ENCODE peak calls at places on chromosomes 7 and 10, in ten cellular contexts. B is H9; W is RWPE1; R is Karpas-422; V is RKO; J is stimulated activated CD4-positive, alpha-beta T cell treated with anti-CD3 and anti-CD28 coated beads, Interleukin-15, amount 100 ng/mL, for 24 hours; Y is A172; E is ACHN; L is activated gamma-delta T cell treated with anti-CD3 and anti-CD28 coated beads, Interleukin-2, amount 50 U/mL, for 16 hours; N is right atrium auricular region. Z is an unnamed sample.

GRCh38 chr7:132654150-132654549 is 77.9 kb upstream of the PLXNA4 start:
- DNase-seq in V (peak; percentile 31), R (peak; percentile 80), N (no peak), J (peak; percentile 6), B (peak; percentile 44), L (no peak), W (peak; percentile 22), Y (no peak), E (peak; percentile 30), Z (no peak)

GRCh38 chr7:4083513-4083912 is 598.6 kb upstream of the FOXK1 start:
- DNase-seq in W (no peak), B (no peak), V (no peak), Y (no peak), E (no peak), R (no peak), J (no peak), N (no peak), L (no peak), Z (no peak)

GRCh38 chr7:128112781-128113221 is 81.6 kb upstream of the LRRC4 start:
- DNase-seq in N (no peak), W (no peak), B (no peak), L (no peak), J (no peak), E (no peak), Y (no peak), R (no peak), V (no peak), Z (no peak)

GRCh38 chr10:29734980-29735627 is 100.3 kb upstream of the SVIL start:
- DNase-seq in B (peak; percentile 42), N (peak; percentile 78), L (peak; percentile 24), W (peak; percentile 56), V (peak; percentile 59), E (peak; percentile 47), R (no peak), Y (no peak), J (peak; percentile 73), Z (peak; percentile 61)

GRCh38 chr7:38801786-38802185 is 107.2 kb downstream of the VPS41 start:
- DNase-seq in V (no peak), Y (no peak), B (no peak), J (no peak), R (no peak), E (no peak), W (no peak), L (no peak), N (no peak), Z (no peak)

GRCh38 chr7:138338361-138338760 is 121.7 kb upstream of the TRIM24 start:
- DNase-seq in V (no peak), B (no peak), L (no peak), E (no peak), N (no peak), Y (no peak), R (no peak), W (no peak), J (no peak), Z (no peak)

GRCh38 chr7:108660465-108660864 is 90.8 kb downstream of the DNAJB9 start:
- DNase-seq in J (no peak), L (no peak), W (no peak), V (peak; percentile 38), B (no peak), E (peak; percentile 20), R (no peak), N (no peak), Y (peak; percentile 15), Z (no peak)

GRCh38 chr10:95360122-95360715 is 69.4 kb upstream of the PDLIM1 start:
- DNase-seq in V (no peak), R (no peak), J (no peak), B (no peak), Y (peak; percentile 60), E (no peak), N (no peak), L (no peak), W (no peak), Z (no peak)

GRCh38 chr10:96918214-96919002 is 86.3 kb downstream of the LCOR start:
- DNase-seq in L (no peak), V (no peak), W (no peak), J (no peak), E (no peak), R (no peak), N (no peak), Y (no peak), B (no peak), Z (no peak)

GRCh38 chr10:95837783-95838182 is 70.0 kb upstream of the CC2D2B start:
- DNase-seq in L (no peak), V (no peak), N (no peak), W (no peak), E (no peak), Y (no peak), J (no peak), B (no peak), R (peak; percentile 59), Z (no peak)

GRCh38 chr7:3149961-3150516 is 106.4 kb upstream of the CARD11 start:
- DNase-seq in N (no peak), J (no peak), B (no peak), R (no peak), L (no peak), V (no peak), E (no peak), W (no peak), Y (no peak), Z (no peak)

GRCh38 chr10:113735913-113736312 is 15.6 kb upstream of the PLEKHS1 start:
- DNase-seq in B (peak; percentile 34), Y (no peak), V (no peak), L (no peak), J (no peak), E (peak; percentile 61), N (no peak), W (peak; percentile 16), R (peak; percentile 53), Z (no peak)

GRCh38 chr7:45026984-45027773 is 27.2 kb downstream of the CCM2 start:
- DNase-seq in B (no peak), J (no peak), Y (peak; percentile 18), W (no peak), N (no peak), E (no peak), R (peak; percentile 84), L (no peak), V (no peak), Z (peak; percentile 32)

GRCh38 chr10:109992485-109992884 is 15.3 kb upstream of the ADD3 start:
- DNase-seq in L (no peak), Y (no peak), E (no peak), V (no peak), B (no peak), R (no peak), W (no peak), J (no peak), N (no peak), Z (no peak)

GRCh38 chr7:91504919-91505318 is 240.7 kb downstream of the FZD1 start:
- DNase-seq in J (no peak), Y (no peak), R (no peak), V (no peak), N (no peak), W (no peak), L (no peak), B (no peak), E (no peak), Z (no peak)

GRCh38 chr7:6208573-6209328 is 63.7 kb downstream of the CYTH3 start:
- DNase-seq in J (no peak), V (no peak), B (no peak), R (no peak), N (no peak), L (no peak), W (no peak), E (no peak), Y (no peak), Z (no peak)

GRCh38 chr7:27113991-27114866 is 11.7 kb upstream of the HOXA2 start:
- DNase-seq in Y (peak; percentile 37), L (no peak), R (no peak), J (no peak), E (peak; percentile 89), V (no peak), B (no peak), N (no peak), W (peak; percentile 79), Z (no peak)

GRCh38 chr10:13774303-13774893 is 187.6 kb downstream of the PRPF18 start:
- DNase-seq in Y (no peak), V (no peak), N (no peak), W (no peak), J (no peak), L (no peak), E (no peak), R (no peak), B (no peak), Z (no peak)

GRCh38 chr10:48475943-48476278 is 129.0 kb downstream of the ARHGAP22 start:
- DNase-seq in R (no peak), Y (no peak), E (no peak), V (no peak), N (peak; percentile 42), L (no peak), J (no peak), W (no peak), B (no peak), Z (no peak)

GRCh38 chr10:101085846-101086245 is 24.1 kb downstream of the KAZALD1 start:
- DNase-seq in E (no peak), L (no peak), J (no peak), W (peak; percentile 47), B (no peak), N (no peak), V (peak; percentile 42), R (no peak), Y (no peak), Z (no peak)